ENCODE peak calls at places on chromosomes 4 and X, in nine cellular contexts. D is ovary; U is MM.1S; F is CD8-positive, alpha-beta memory T cell; V is mesenchymal stem cell; Q is adipocyte; Z is cardiac muscle cell; L is PC-9; H is stomach. S is an unnamed sample.

GRCh38 chr4:151712777-151713176 is 48.0 kb downstream of the GATB start:
- DNase-seq in H (no peak), Z (no peak), V (no peak), F (no peak), D (no peak), U (no peak), Q (no peak), L (no peak), S (no peak)

GRCh38 chrX:499870-500364 is 113.2 kb upstream of the PPP2R3B start:
- DNase-seq in F (no peak), Q (no peak), H (no peak), D (no peak), U (no peak), V (no peak), Z (no peak), L (no peak), S (no peak)

GRCh38 chrX:38561951-38562719 is 793 bp downstream of the TSPAN7 start:
- DNase-seq in H (no peak), Q (no peak), V (peak; percentile 2), F (peak; percentile 1), Z (peak; percentile 18), U (no peak), L (no peak), D (peak; percentile 25), S (no peak)

GRCh38 chr4:47784222-47784621 is 53.6 kb downstream of the CORIN start:
- DNase-seq in H (no peak), D (no peak), L (no peak), F (no peak), V (peak; percentile 27), U (no peak), Q (no peak), Z (no peak), S (no peak)

GRCh38 chr4:4471195-4471594 is 70.7 kb downstream of the STX18 start:
- DNase-seq in L (no peak), Q (no peak), Z (no peak), H (no peak), D (no peak), V (no peak), U (no peak), F (no peak), S (no peak)

GRCh38 chr4:114132830-114133229 is 153.4 kb upstream of the ARSJ start:
- DNase-seq in Z (no peak), D (no peak), F (no peak), H (no peak), V (peak; percentile 13), L (no peak), Q (no peak), U (peak; percentile 14), S (no peak)

GRCh38 chrX:151723156-151723760 is 7.4 kb downstream of the FATE1 start:
- DNase-seq in L (no peak), Z (no peak), F (no peak), D (no peak), V (no peak), Q (no peak), U (no peak), H (no peak), S (no peak)

GRCh38 chr4:76689079-76689817 is 208.7 kb downstream of the SOWAHB start:
- DNase-seq in L (peak; percentile 68), Z (peak; percentile 75), Q (peak; percentile 76), V (peak; percentile 47), U (peak; percentile 45), D (peak; percentile 14), H (peak; percentile 68), F (no peak), S (peak; percentile 59)

GRCh38 chr4:165668694-165669093 is 204.3 kb upstream of the TLL1 start:
- DNase-seq in H (no peak), Q (no peak), V (peak; percentile 6), L (no peak), D (no peak), Z (no peak), U (no peak), F (no peak), S (no peak)

GRCh38 chr4:124386648-124387047 is 325.9 kb downstream of the ANKRD50 start:
- DNase-seq in Q (no peak), D (no peak), L (no peak), U (peak; percentile 58), H (no peak), Z (no peak), F (no peak), V (no peak), S (no peak)

GRCh38 chr4:166421556-166422156 is 548.6 kb downstream of the TLL1 start:
- DNase-seq in L (no peak), D (no peak), V (peak; percentile 1), F (no peak), U (no peak), Q (peak; percentile 59), H (no peak), Z (no peak), S (no peak)

GRCh38 chr4:18020145-18020670 is 1.3 kb downstream of the LCORL start:
- DNase-seq in V (no peak), Z (peak; percentile 5), Q (peak; percentile 49), F (no peak), L (peak; percentile 5), U (peak; percentile 30), D (no peak), H (no peak), S (peak; percentile 31)

GRCh38 chrX:131704136-131704695 is 160.3 kb downstream of the OR13H1 start:
- DNase-seq in F (no peak), V (no peak), H (peak; percentile 91), U (peak; percentile 83), L (peak; percentile 72), Q (peak; percentile 90), Z (no peak), D (peak; percentile 93), S (no peak)

GRCh38 chr4:174983128-174983750 is 65.1 kb downstream of the ADAM29 start:
- DNase-seq in V (no peak), D (no peak), L (no peak), Z (no peak), U (no peak), Q (no peak), F (no peak), H (no peak), S (no peak)

GRCh38 chrX:118976599-118977340 is 2.4 kb downstream of the LONRF3 start:
- DNase-seq in U (no peak), F (peak; percentile 33), Q (peak; percentile 7), L (peak; percentile 88), D (peak; percentile 34), V (peak; percentile 25), H (peak; percentile 75), Z (no peak), S (peak; percentile 78)

GRCh38 chr4:41746440-41747229 is 1.9 kb downstream of the PHOX2B start:
- DNase-seq in Z (no peak), L (no peak), H (no peak), D (no peak), V (no peak), U (no peak), Q (no peak), F (no peak), S (no peak)

GRCh38 chr4:39609454-39609911 is 29.2 kb downstream of the SMIM14 start:
- DNase-seq in D (no peak), U (no peak), Q (no peak), H (no peak), V (no peak), L (no peak), Z (no peak), F (no peak), S (peak; percentile 52)

DNA sequence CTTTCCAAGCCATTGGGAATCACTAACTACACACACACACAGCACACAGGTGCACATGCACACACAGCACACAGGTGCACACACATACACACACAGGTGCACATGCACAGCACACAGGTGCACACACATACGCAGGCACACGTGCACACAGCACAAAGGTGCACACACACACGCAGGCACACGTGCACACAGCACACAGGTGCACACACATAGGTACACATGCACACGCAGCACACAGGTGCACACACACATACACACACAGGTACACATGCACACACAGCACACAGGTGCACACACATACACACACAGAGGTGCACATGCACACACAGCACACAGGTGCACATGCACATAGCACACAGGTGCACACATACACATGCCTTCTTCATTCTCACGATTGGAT is 80.9 kb downstream of the HMX1 start:
- DNase-seq in H (no peak), U (no peak), Q (no peak), D (no peak), Z (no peak), L (no peak), F (no peak), V (no peak), S (no peak)
- H3K27me3 ChIP-seq in H (peaks cover 51% of the 10 kb centered on the region), U (peaks cover 91% of the 10 kb centered on the region), Q (no peaks in the 10 kb centered on the region), D (no peaks in the 10 kb centered on the region), Z (no peaks in the 10 kb centered on the region), L (peaks cover 86% of the 10 kb centered on the region), F (no peaks in the 10 kb centered on the region), V (no peaks in the 10 kb centered on the region), S (no peaks in the 10 kb centered on the region)

DNA sequence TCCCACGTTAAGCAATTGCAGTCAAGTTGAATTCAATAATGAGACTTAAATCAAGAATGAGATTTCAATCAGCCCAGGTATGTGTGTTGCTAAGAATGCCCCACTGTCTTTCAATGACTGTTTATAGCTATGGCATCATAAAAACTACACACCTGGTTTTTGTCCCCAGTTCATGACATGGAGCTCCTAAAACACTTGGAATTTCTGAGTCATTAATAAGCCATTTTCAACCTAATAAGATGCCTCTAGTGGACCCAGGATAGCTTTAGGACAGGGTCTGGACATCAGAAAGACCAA is 72.7 kb upstream of the STS start:
- DNase-seq in L (no peak), Q (no peak), V (no peak), D (no peak), Z (no peak), H (no peak), U (no peak), F (no peak), S (no peak)
- H3K4me1 ChIP-seq in L (no peaks in the 10 kb centered on the region), Q (no peaks in the 10 kb centered on the region), V (peaks cover 6% of the 10 kb centered on the region), D (no peaks in the 10 kb centered on the region), Z (no peaks in the 10 kb centered on the region), H (no peaks in the 10 kb centered on the region), U (no peaks in the 10 kb centered on the region), F (peaks cover 10% of the 10 kb centered on the region), S (no peaks in the 10 kb centered on the region)

GRCh38 chrX:63032811-63033210 is 318.3 kb downstream of the SPIN4 start:
- DNase-seq in L (no peak), F (no peak), Q (no peak), H (no peak), V (no peak), U (no peak), D (no peak), Z (no peak), S (no peak)
- H3K27me3 ChIP-seq in L (no peaks in the 10 kb centered on the region), F (no peaks in the 10 kb centered on the region), Q (no peaks in the 10 kb centered on the region), H (no peaks in the 10 kb centered on the region), V (no peaks in the 10 kb centered on the region), U (no peaks in the 10 kb centered on the region), D (no peaks in the 10 kb centered on the region), Z (no peaks in the 10 kb centered on the region), S (no peaks in the 10 kb centered on the region)

DNA sequence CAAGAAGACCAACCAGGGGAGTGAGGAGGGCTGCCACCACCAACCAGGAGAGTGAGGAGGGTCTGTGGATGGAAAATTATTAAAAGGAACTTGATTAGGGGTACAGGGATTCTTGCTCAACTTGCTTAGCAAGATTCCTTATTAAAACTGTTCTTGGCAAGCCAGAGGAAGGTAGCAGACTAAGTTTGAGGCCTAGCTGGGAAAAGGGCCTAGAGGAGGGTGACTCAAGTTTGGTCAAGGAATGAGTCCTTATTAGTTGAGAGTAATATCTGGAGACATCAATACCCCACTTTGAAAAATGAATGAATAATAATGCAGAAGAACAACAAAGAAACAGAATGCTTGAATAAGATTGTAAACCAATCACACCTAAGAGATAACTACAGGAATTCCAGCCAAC is 612.4 kb upstream of the ZFP42 start:
- DNase-seq in D (no peak), L (no peak), V (no peak), Z (no peak), Q (no peak), F (no peak), U (no peak), H (no peak), S (no peak)
- H3K4me1 ChIP-seq in D (no peaks in the 10 kb centered on the region), L (no peaks in the 10 kb centered on the region), V (no peaks in the 10 kb centered on the region), Z (no peaks in the 10 kb centered on the region), Q (no peaks in the 10 kb centered on the region), F (no peaks in the 10 kb centered on the region), U (no peaks in the 10 kb centered on the region), H (no peaks in the 10 kb centered on the region), S (no peaks in the 10 kb centered on the region)

GRCh38 chrX:49988128-49988527 is 65.7 kb downstream of the CLCN5 start:
- DNase-seq in H (no peak), D (no peak), V (no peak), U (no peak), Z (no peak), Q (no peak), L (no peak), F (no peak), S (no peak)
- H3K27me3 ChIP-seq in H (no peaks in the 10 kb centered on the region), D (no peaks in the 10 kb centered on the region), V (no peaks in the 10 kb centered on the region), U (no peaks in the 10 kb centered on the region), Z (no peaks in the 10 kb centered on the region), Q (peaks cover 6% of the 10 kb centered on the region), L (no peaks in the 10 kb centered on the region), F (no peaks in the 10 kb centered on the region), S (no peaks in the 10 kb centered on the region)